ENCODE peak calls at places on chromosomes 7 and 10, in six cellular contexts. Q is spleen, Y is Panc1, H is heart right ventricle, S is mammary epithelial cell, D is PC-3. U is an unnamed sample. For H3K4me1, the result is how much of the 10 kb centered on the place peaks cover.

GRCh38 chr10:132684164-132684891 is 101.6 kb downstream of the NKX6-2 start:
- DNase-seq in H (no peak), Q (peak), D (peak), S (peak), Y (peak), U (no peak)

GRCh38 chr7:101097561-101097960 is 12.3 kb downstream of the TRIM56 start:
- DNase-seq in H (no peak), Q (no peak), S (no peak), Y (no peak), D (no peak), U (no peak)

GRCh38 chr7:154484406-154484805 is 432.2 kb downstream of the DPP6 start:
- DNase-seq in Q (no peak), D (no peak), H (no peak), S (no peak), Y (no peak), U (no peak)

GRCh38 chr10:42488416-42488815 is 150.0 kb downstream of the ZNF33B start:
- DNase-seq in S (peak), Q (no peak), Y (no peak), D (no peak), H (no peak), U (no peak)

GRCh38 chr10:11553773-11554381 is 57.6 kb downstream of the USP6NL start:
- DNase-seq in H (no peak), D (no peak), S (no peak), Q (no peak), Y (no peak), U (no peak)

GRCh38 chr10:70183304-70183703 is 13.0 kb upstream of the SAR1A start:
- DNase-seq in Q (no peak), D (no peak), H (no peak), Y (no peak), S (no peak), U (no peak)

GRCh38 chr10:88415533-88416130 is 167.5 kb downstream of the RNLS start:
- DNase-seq in Q (no peak), S (no peak), D (no peak), H (no peak), Y (no peak), U (no peak)

GRCh38 chr7:5679741-5680473 is 101.6 kb downstream of the RNF216 start:
- DNase-seq in H (peak), D (no peak), Q (peak), S (no peak), Y (no peak), U (no peak)

GRCh38 chr10:45514283-45515270 is 140.6 kb downstream of the ALOX5 start:
- DNase-seq in Q (no peak), D (peak), S (peak), Y (no peak), H (no peak), U (peak)

GRCh38 chr10:132183046-132183445 is 3.7 kb upstream of the DPYSL4 start:
- DNase-seq in Y (no peak), S (no peak), H (no peak), D (no peak), Q (peak), U (no peak)

GRCh38 chr7:17185690-17186070 is 112.8 kb upstream of the AHR start:
- DNase-seq in Q (no peak), S (peak), H (no peak), Y (no peak), D (peak), U (peak)

GRCh38 chr10:64112697-64113367 is 591.6 kb downstream of the REEP3 start:
- DNase-seq in S (no peak), Q (no peak), Y (no peak), H (no peak), D (no peak), U (no peak)

GRCh38 chr10:72229261-72230251 is 13.5 kb upstream of the ASCC1 start:
- DNase-seq in S (no peak), Y (no peak), H (no peak), D (no peak), Q (no peak), U (no peak)

GRCh38 chr7:138387755-138388475 is 72.1 kb upstream of the TRIM24 start:
- DNase-seq in Y (no peak), D (peak), S (peak), Q (no peak), H (no peak), U (no peak)

GRCh38 chr7:18064242-18064838 is 36.7 kb upstream of the PRPS1L1 start:
- DNase-seq in D (peak), Q (no peak), H (no peak), Y (peak), S (peak), U (peak)

GRCh38 chr10:12200850-12201249 is 4.9 kb downstream of the CDC123 start:
- DNase-seq in Q (no peak), S (no peak), D (no peak), Y (no peak), H (no peak), U (no peak)

GRCh38 chr7:142870575-142871259 is 14.8 kb downstream of the TRPV6 start:
- DNase-seq in D (no peak), Q (no peak), H (no peak), S (no peak), Y (no peak), U (no peak)

GRCh38 chr10:33653584-33654367 is 319.3 kb upstream of the NRP1 start:
- DNase-seq in H (no peak), S (peak), D (peak), Q (no peak), Y (no peak), U (peak)

GRCh38 chr7:94031865-94032264 is 27.7 kb upstream of the BET1 start:
- DNase-seq in D (no peak), Y (no peak), S (no peak), Q (no peak), H (no peak), U (no peak)

GRCh38 chr7:81111358-81111757 is 192.5 kb upstream of the SEMA3C start:
- DNase-seq in S (peak), Q (no peak), D (peak), H (no peak), Y (peak), U (peak)

GRCh38 chr7:75856562-75856961 is 22.3 kb upstream of the RHBDD2 start:
- DNase-seq in D (peak), Y (no peak), Q (no peak), H (no peak), S (no peak), U (no peak)

GRCh38 chr7:45715471-45716352 is 141.5 kb downstream of the ADCY1 start:
- DNase-seq in H (no peak), Y (no peak), Q (no peak), D (no peak), S (no peak), U (no peak)

GRCh38 chr7:66549466-66549865 is 79.2 kb upstream of the KCTD7 start:
- DNase-seq in Q (peak), H (no peak), Y (no peak), S (no peak), D (no peak), U (no peak)

GRCh38 chr10:35546824-35547225 is 58.3 kb upstream of the GJD4 start:
- DNase-seq in H (no peak), Q (no peak), S (peak), Y (no peak), D (peak), U (peak)

GRCh38 chr7:127447326-127447945 is 54.9 kb upstream of the ZNF800 start:
- DNase-seq in S (peak), H (no peak), Q (peak), D (peak), Y (peak), U (peak)

GRCh38 chr7:82762880-82763279 is 319.3 kb upstream of the CACNA2D1 start:
- DNase-seq in Y (no peak), D (no peak), Q (no peak), H (no peak), S (no peak), U (no peak)

GRCh38 chr7:143295870-143296269 is 7.7 kb downstream of the CASP2 start:
- DNase-seq in H (no peak), S (no peak), Q (no peak), D (peak), Y (no peak), U (no peak)

DNA sequence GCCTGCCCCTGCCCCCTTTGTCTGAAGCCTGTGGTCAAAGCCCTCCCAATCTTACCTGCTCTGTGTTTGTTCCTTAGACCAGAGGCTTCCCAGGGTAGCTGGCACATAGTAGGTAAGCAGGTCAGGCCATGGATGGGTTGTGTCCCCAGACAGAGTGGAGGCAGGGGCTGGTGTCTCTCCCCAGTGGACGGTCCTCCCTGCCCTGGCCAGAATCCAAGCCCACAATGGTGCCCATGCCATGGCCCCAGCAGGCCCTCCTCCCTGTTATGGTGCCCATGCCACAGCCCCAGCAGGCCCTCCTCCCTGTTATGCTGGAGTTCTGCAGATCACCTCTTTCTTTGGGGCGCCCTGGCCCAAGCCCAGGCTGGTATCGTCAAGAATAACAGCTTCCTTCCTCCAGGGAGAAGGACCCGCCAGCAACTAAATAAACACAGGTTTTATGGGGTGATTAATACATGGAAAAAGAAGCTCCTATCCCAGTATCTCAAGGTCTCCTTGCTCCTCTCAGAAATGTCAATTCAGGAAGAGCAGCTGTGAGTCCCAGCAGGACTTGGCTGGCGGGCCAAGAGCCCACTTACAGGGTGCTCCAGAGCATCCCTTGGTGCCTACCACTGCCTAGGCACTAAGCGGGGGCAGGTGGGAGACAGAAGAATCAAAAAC is 82.0 kb downstream of the NEURL1 start:
- DNase-seq in S (no peak), Q (no peak), H (no peak), Y (no peak), D (peak), U (no peak)
- H3K4me1 ChIP-seq in S (under half), Q (under half), H (under half), Y (under half), D (under half), U (under half)

GRCh38 chr10:46540412-46541016 is 15.9 kb downstream of the GPRIN2 start:
- DNase-seq in Q (peak), H (no peak), Y (no peak), D (no peak), S (no peak), U (no peak)

GRCh38 chr10:46541735-46542566 is 14.5 kb downstream of the GPRIN2 start:
- DNase-seq in S (no peak), Q (peak), D (no peak), H (no peak), Y (no peak), U (no peak)

GRCh38 chr10:46542567-46543323 is 13.7 kb downstream of the GPRIN2 start:
- DNase-seq in D (no peak), Q (peak), Y (no peak), S (no peak), H (no peak), U (no peak)

GRCh38 chr10:46539596-46540411 is 16.7 kb downstream of the GPRIN2 start:
- DNase-seq in Q (peak), H (no peak), S (no peak), D (no peak), Y (no peak), U (no peak)

GRCh38 chr10:46541017-46541661 is 15.3 kb downstream of the GPRIN2 start:
- DNase-seq in D (no peak), Y (no peak), Q (peak), S (no peak), H (no peak), U (no peak)
- H3K4me1 ChIP-seq in D (under half), Y (under half), Q (under half), S (under half), H (under half), U (under half)

GRCh38 chr10:79253704-79254103 is 93.6 kb upstream of the PPIF start:
- DNase-seq in Q (no peak), Y (no peak), S (no peak), D (no peak), H (no peak), U (no peak)
- H3K4me1 ChIP-seq in Q (under half), Y (under half), S (under half), D (under half), H (under half), U (under half)

GRCh38 chr10:79165068-79165467 is 96.3 kb downstream of the ZMIZ1 start:
- DNase-seq in Y (no peak), Q (no peak), D (no peak), S (no peak), H (no peak), U (no peak)

GRCh38 chr10:79162861-79163662 is 94.3 kb downstream of the ZMIZ1 start:
- DNase-seq in S (peak), D (peak), H (no peak), Q (no peak), Y (no peak), U (no peak)

GRCh38 chr10:79162022-79162421 is 93.3 kb downstream of the ZMIZ1 start:
- DNase-seq in H (no peak), S (no peak), Q (no peak), Y (no peak), D (no peak), U (no peak)

GRCh38 chr10:79164075-79164474 is 95.3 kb downstream of the ZMIZ1 start:
- DNase-seq in Q (no peak), Y (no peak), S (no peak), D (no peak), H (no peak), U (no peak)

GRCh38 chr10:79163663-79163970 is 94.9 kb downstream of the ZMIZ1 start:
- DNase-seq in D (no peak), H (no peak), Q (no peak), S (no peak), Y (no peak), U (no peak)
- H3K4me1 ChIP-seq in D (under half), H (half or more), Q (under half), S (under half), Y (under half), U (under half)

GRCh38 chr10:22690614-22691431 is 23.6 kb downstream of the PIP4K2A start:
- DNase-seq in Q (no peak), Y (no peak), H (no peak), S (no peak), D (no peak), U (no peak)
- H3K4me1 ChIP-seq in Q (under half), Y (under half), H (under half), S (under half), D (under half), U (under half)

GRCh38 chr10:92697663-92698511 is 8.1 kb downstream of the HHEX start:
- DNase-seq in Q (no peak), D (no peak), S (no peak), Y (no peak), H (no peak), U (no peak)

GRCh38 chr10:92695679-92696605 is 6.2 kb downstream of the HHEX start:
- DNase-seq in Q (peak), D (no peak), S (no peak), H (peak), Y (no peak), U (no peak)

GRCh38 chr10:92696606-92697383 is 7.0 kb downstream of the HHEX start:
- DNase-seq in H (no peak), Y (no peak), Q (no peak), D (no peak), S (no peak), U (no peak)

GRCh38 chr10:92699518-92700272 is 9.9 kb downstream of the HHEX start:
- DNase-seq in Q (peak), Y (no peak), H (peak), S (peak), D (peak), U (no peak)

GRCh38 chr10:92699193-92699517 is 9.4 kb downstream of the HHEX start:
- DNase-seq in S (no peak), Q (no peak), Y (no peak), H (no peak), D (no peak), U (no peak)
- H3K4me1 ChIP-seq in S (under half), Q (under half), Y (under half), H (under half), D (under half), U (under half)

U was measured in foreskin keratinocyte.